ENCODE peak calls at places on chromosomes 3 and 15, in five cellular contexts. One of them, this sample, is unnamed.

GRCh38 chr3:35946121-35946856 is 307.0 kb downstream of the ARPP21 start:
- DNase-seq in uterus: no peak
- DNase-seq in transverse colon: no peak
- DNase-seq in CD8-positive, alpha-beta T cell: no peak
- DNase-seq in brain microvascular endothelial cell: no peak
- DNase-seq in this sample: peak

GRCh38 chr15:38671675-38672141 is 107.1 kb upstream of the RASGRP1 start:
- DNase-seq in uterus: no peak
- DNase-seq in transverse colon: no peak
- DNase-seq in CD8-positive, alpha-beta T cell: peak
- DNase-seq in brain microvascular endothelial cell: no peak
- DNase-seq in this sample: no peak

GRCh38 chr3:39278616-39278935 is 1.3 kb downstream of the CX3CR1 start:
- DNase-seq in uterus: no peak
- DNase-seq in transverse colon: no peak
- DNase-seq in CD8-positive, alpha-beta T cell: no peak
- DNase-seq in brain microvascular endothelial cell: no peak
- DNase-seq in this sample: no peak

GRCh38 chr3:123385499-123385898 is 63.4 kb downstream of the ADCY5 start:
- DNase-seq in uterus: no peak
- DNase-seq in transverse colon: no peak
- DNase-seq in CD8-positive, alpha-beta T cell: no peak
- DNase-seq in brain microvascular endothelial cell: no peak
- DNase-seq in this sample: no peak

GRCh38 chr15:84822774-84823579 is 5.8 kb downstream of the ALPK3 start:
- DNase-seq in uterus: peak
- DNase-seq in transverse colon: no peak
- DNase-seq in CD8-positive, alpha-beta T cell: no peak
- DNase-seq in brain microvascular endothelial cell: no peak
- DNase-seq in this sample: no peak

GRCh38 chr3:122921791-122922651 is 105.5 kb downstream of the SEMA5B start:
- DNase-seq in uterus: no peak
- DNase-seq in transverse colon: no peak
- DNase-seq in CD8-positive, alpha-beta T cell: peak
- DNase-seq in brain microvascular endothelial cell: no peak
- DNase-seq in this sample: peak

GRCh38 chr3:119257654-119258410 is 17.2 kb upstream of the B4GALT4 start:
- DNase-seq in uterus: no peak
- DNase-seq in transverse colon: peak
- DNase-seq in CD8-positive, alpha-beta T cell: no peak
- DNase-seq in brain microvascular endothelial cell: no peak
- DNase-seq in this sample: peak

GRCh38 chr3:84108442-84108971 is 850.3 kb upstream of the CADM2 start:
- DNase-seq in uterus: no peak
- DNase-seq in transverse colon: no peak
- DNase-seq in CD8-positive, alpha-beta T cell: no peak
- DNase-seq in brain microvascular endothelial cell: peak
- DNase-seq in this sample: peak

GRCh38 chr3:110767156-110767555 is 304.5 kb upstream of the NECTIN3 start:
- DNase-seq in uterus: no peak
- DNase-seq in transverse colon: no peak
- DNase-seq in CD8-positive, alpha-beta T cell: no peak
- DNase-seq in brain microvascular endothelial cell: no peak
- DNase-seq in this sample: no peak

GRCh38 chr3:52052831-52053306 is 3.5 kb downstream of the DUSP7 start:
- DNase-seq in uterus: peak
- DNase-seq in transverse colon: peak
- DNase-seq in CD8-positive, alpha-beta T cell: peak
- DNase-seq in brain microvascular endothelial cell: peak
- DNase-seq in this sample: peak

GRCh38 chr15:70195808-70196304 is 98.1 kb upstream of the TLE3 start:
- DNase-seq in uterus: peak
- DNase-seq in transverse colon: peak
- DNase-seq in CD8-positive, alpha-beta T cell: no peak
- DNase-seq in brain microvascular endothelial cell: peak
- DNase-seq in this sample: peak

GRCh38 chr3:59432676-59433075 is 382.9 kb upstream of the CFAP20DC start:
- DNase-seq in uterus: no peak
- DNase-seq in transverse colon: no peak
- DNase-seq in CD8-positive, alpha-beta T cell: no peak
- DNase-seq in brain microvascular endothelial cell: peak
- DNase-seq in this sample: peak

GRCh38 chr3:97930018-97930417 is 42.2 kb downstream of the RIOX2 start:
- DNase-seq in uterus: no peak
- DNase-seq in transverse colon: no peak
- DNase-seq in CD8-positive, alpha-beta T cell: no peak
- DNase-seq in brain microvascular endothelial cell: no peak
- DNase-seq in this sample: no peak

GRCh38 chr3:42115223-42115622 is 24.1 kb downstream of the TRAK1 start:
- DNase-seq in uterus: no peak
- DNase-seq in transverse colon: no peak
- DNase-seq in CD8-positive, alpha-beta T cell: no peak
- DNase-seq in brain microvascular endothelial cell: no peak
- DNase-seq in this sample: no peak

GRCh38 chr3:104367000-104367399 is 999.7 kb upstream of the ALCAM start:
- DNase-seq in uterus: no peak
- DNase-seq in transverse colon: no peak
- DNase-seq in CD8-positive, alpha-beta T cell: no peak
- DNase-seq in brain microvascular endothelial cell: no peak
- DNase-seq in this sample: no peak

GRCh38 chr3:37949866-37950265 is 40.7 kb upstream of the VILL start:
- DNase-seq in uterus: no peak
- DNase-seq in transverse colon: no peak
- DNase-seq in CD8-positive, alpha-beta T cell: no peak
- DNase-seq in brain microvascular endothelial cell: peak
- DNase-seq in this sample: no peak

GRCh38 chr15:100448481-100448880 is 80.3 kb downstream of the CERS3 start:
- DNase-seq in uterus: no peak
- DNase-seq in transverse colon: no peak
- DNase-seq in CD8-positive, alpha-beta T cell: no peak
- DNase-seq in brain microvascular endothelial cell: no peak
- DNase-seq in this sample: no peak

GRCh38 chr3:50428007-50428633 is 68.8 kb upstream of the TMEM115 start:
- DNase-seq in uterus: no peak
- DNase-seq in transverse colon: no peak
- DNase-seq in CD8-positive, alpha-beta T cell: peak
- DNase-seq in brain microvascular endothelial cell: no peak
- DNase-seq in this sample: peak

GRCh38 chr3:126750760-126751129 is 46.7 kb downstream of the CHCHD6 start:
- DNase-seq in uterus: no peak
- DNase-seq in transverse colon: no peak
- DNase-seq in CD8-positive, alpha-beta T cell: peak
- DNase-seq in brain microvascular endothelial cell: no peak
- DNase-seq in this sample: no peak

GRCh38 chr15:65383991-65384390 is 6.2 kb upstream of the IGDCC3 start:
- DNase-seq in uterus: no peak
- DNase-seq in transverse colon: no peak
- DNase-seq in CD8-positive, alpha-beta T cell: no peak
- DNase-seq in brain microvascular endothelial cell: no peak
- DNase-seq in this sample: no peak

GRCh38 chr3:16059081-16059537 is 115.4 kb upstream of the GALNT15 start:
- DNase-seq in uterus: no peak
- DNase-seq in transverse colon: no peak
- DNase-seq in CD8-positive, alpha-beta T cell: no peak
- DNase-seq in brain microvascular endothelial cell: no peak
- DNase-seq in this sample: no peak

GRCh38 chr3:16060358-16060852 is 114.1 kb upstream of the GALNT15 start:
- DNase-seq in uterus: peak
- DNase-seq in transverse colon: peak
- DNase-seq in CD8-positive, alpha-beta T cell: no peak
- DNase-seq in brain microvascular endothelial cell: peak
- DNase-seq in this sample: peak

GRCh38 chr3:16058511-16058910 is 116.0 kb upstream of the GALNT15 start:
- DNase-seq in uterus: no peak
- DNase-seq in transverse colon: no peak
- DNase-seq in CD8-positive, alpha-beta T cell: no peak
- DNase-seq in brain microvascular endothelial cell: no peak
- DNase-seq in this sample: peak

GRCh38 chr3:16060945-16061344 is 113.5 kb upstream of the GALNT15 start:
- DNase-seq in uterus: peak
- DNase-seq in transverse colon: no peak
- DNase-seq in CD8-positive, alpha-beta T cell: no peak
- DNase-seq in brain microvascular endothelial cell: peak
- DNase-seq in this sample: peak

GRCh38 chr3:16059700-16060357 is 114.7 kb upstream of the GALNT15 start:
- DNase-seq in uterus: no peak
- DNase-seq in transverse colon: no peak
- DNase-seq in CD8-positive, alpha-beta T cell: no peak
- DNase-seq in brain microvascular endothelial cell: peak
- DNase-seq in this sample: no peak
- H3K4me3 ChIP-seq in uterus: no peak
- H3K4me3 ChIP-seq in transverse colon: no peak
- H3K4me3 ChIP-seq in CD8-positive, alpha-beta T cell: no peak
- H3K4me3 ChIP-seq in brain microvascular endothelial cell: no peak
- H3K4me3 ChIP-seq in this sample: no peak

GRCh38 chr3:14403636-14404395 is 1.4 kb downstream of the SLC6A6 start:
- DNase-seq in uterus: peak
- DNase-seq in transverse colon: peak
- DNase-seq in CD8-positive, alpha-beta T cell: no peak
- DNase-seq in brain microvascular endothelial cell: no peak
- DNase-seq in this sample: no peak

GRCh38 chr3:14405120-14405885 is 2.9 kb downstream of the SLC6A6 start:
- DNase-seq in uterus: peak
- DNase-seq in transverse colon: no peak
- DNase-seq in CD8-positive, alpha-beta T cell: no peak
- DNase-seq in brain microvascular endothelial cell: no peak
- DNase-seq in this sample: no peak

GRCh38 chr3:14404396-14405119 is 2.2 kb downstream of the SLC6A6 start:
- DNase-seq in uterus: no peak
- DNase-seq in transverse colon: no peak
- DNase-seq in CD8-positive, alpha-beta T cell: no peak
- DNase-seq in brain microvascular endothelial cell: no peak
- DNase-seq in this sample: no peak

GRCh38 chr3:14401692-14402303 is 608 bp upstream of the SLC6A6 start:
- DNase-seq in uterus: no peak
- DNase-seq in transverse colon: no peak
- DNase-seq in CD8-positive, alpha-beta T cell: no peak
- DNase-seq in brain microvascular endothelial cell: no peak
- DNase-seq in this sample: no peak

GRCh38 chr3:14402304-14402811 is at the start of gene SLC6A6:
- DNase-seq in uterus: peak
- DNase-seq in transverse colon: peak
- DNase-seq in CD8-positive, alpha-beta T cell: peak
- DNase-seq in brain microvascular endothelial cell: peak
- DNase-seq in this sample: peak
- TF ChIP-seq CTCF in uterus: peak
- TF ChIP-seq CTCF in transverse colon: no peak
- TF ChIP-seq CTCF in CD8-positive, alpha-beta T cell: peak
- TF ChIP-seq CTCF in brain microvascular endothelial cell: peak
- TF ChIP-seq CTCF in this sample: peak

GRCh38 chr15:96340611-96341464 is 10.3 kb downstream of the NR2F2 start:
- DNase-seq in uterus: peak
- DNase-seq in transverse colon: peak
- DNase-seq in CD8-positive, alpha-beta T cell: no peak
- DNase-seq in brain microvascular endothelial cell: peak
- DNase-seq in this sample: no peak

GRCh38 chr15:96342611-96343528 is 12.4 kb downstream of the NR2F2 start:
- DNase-seq in uterus: peak
- DNase-seq in transverse colon: no peak
- DNase-seq in CD8-positive, alpha-beta T cell: no peak
- DNase-seq in brain microvascular endothelial cell: peak
- DNase-seq in this sample: no peak

GRCh38 chr15:96343529-96344072 is 13.1 kb downstream of the NR2F2 start:
- DNase-seq in uterus: no peak
- DNase-seq in transverse colon: no peak
- DNase-seq in CD8-positive, alpha-beta T cell: no peak
- DNase-seq in brain microvascular endothelial cell: no peak
- DNase-seq in this sample: no peak

GRCh38 chr15:96341465-96342142 is 11.1 kb downstream of the NR2F2 start:
- DNase-seq in uterus: no peak
- DNase-seq in transverse colon: no peak
- DNase-seq in CD8-positive, alpha-beta T cell: no peak
- DNase-seq in brain microvascular endothelial cell: peak
- DNase-seq in this sample: no peak

GRCh38 chr15:96342143-96342466 is 11.6 kb downstream of the NR2F2 start:
- DNase-seq in uterus: no peak
- DNase-seq in transverse colon: no peak
- DNase-seq in CD8-positive, alpha-beta T cell: no peak
- DNase-seq in brain microvascular endothelial cell: no peak
- DNase-seq in this sample: no peak
- H3K4me3 ChIP-seq in uterus: peak
- H3K4me3 ChIP-seq in transverse colon: peak
- H3K4me3 ChIP-seq in CD8-positive, alpha-beta T cell: no peak
- H3K4me3 ChIP-seq in brain microvascular endothelial cell: peak
- H3K4me3 ChIP-seq in this sample: peak

GRCh38 chr3:197756704-197757103 is 7.0 kb downstream of the FYTTD1 start:
- DNase-seq in uterus: no peak
- DNase-seq in transverse colon: no peak
- DNase-seq in CD8-positive, alpha-beta T cell: no peak
- DNase-seq in brain microvascular endothelial cell: no peak
- DNase-seq in this sample: no peak
- TF ChIP-seq CTCF in uterus: no peak
- TF ChIP-seq CTCF in transverse colon: no peak
- TF ChIP-seq CTCF in CD8-positive, alpha-beta T cell: no peak
- TF ChIP-seq CTCF in brain microvascular endothelial cell: no peak
- TF ChIP-seq CTCF in this sample: no peak

GRCh38 chr3:62589078-62589477 is 215.7 kb upstream of the FEZF2 start:
- DNase-seq in uterus: no peak
- DNase-seq in transverse colon: no peak
- DNase-seq in CD8-positive, alpha-beta T cell: no peak
- DNase-seq in brain microvascular endothelial cell: no peak
- DNase-seq in this sample: no peak

GRCh38 chr3:62587169-62587568 is 213.8 kb upstream of the FEZF2 start:
- DNase-seq in uterus: no peak
- DNase-seq in transverse colon: no peak
- DNase-seq in CD8-positive, alpha-beta T cell: no peak
- DNase-seq in brain microvascular endothelial cell: peak
- DNase-seq in this sample: peak

GRCh38 chr3:62587579-62588031 is 214.3 kb upstream of the FEZF2 start:
- DNase-seq in uterus: no peak
- DNase-seq in transverse colon: no peak
- DNase-seq in CD8-positive, alpha-beta T cell: no peak
- DNase-seq in brain microvascular endothelial cell: peak
- DNase-seq in this sample: peak

GRCh38 chr3:62597481-62597880 is 224.1 kb upstream of the FEZF2 start:
- DNase-seq in uterus: no peak
- DNase-seq in transverse colon: no peak
- DNase-seq in CD8-positive, alpha-beta T cell: no peak
- DNase-seq in brain microvascular endothelial cell: no peak
- DNase-seq in this sample: no peak

GRCh38 chr3:62592408-62592807 is 219.1 kb upstream of the FEZF2 start:
- DNase-seq in uterus: no peak
- DNase-seq in transverse colon: no peak
- DNase-seq in CD8-positive, alpha-beta T cell: no peak
- DNase-seq in brain microvascular endothelial cell: no peak
- DNase-seq in this sample: no peak
- H3K4me3 ChIP-seq in uterus: no peak
- H3K4me3 ChIP-seq in transverse colon: no peak
- H3K4me3 ChIP-seq in CD8-positive, alpha-beta T cell: no peak
- H3K4me3 ChIP-seq in brain microvascular endothelial cell: no peak
- H3K4me3 ChIP-seq in this sample: no peak

DNA sequence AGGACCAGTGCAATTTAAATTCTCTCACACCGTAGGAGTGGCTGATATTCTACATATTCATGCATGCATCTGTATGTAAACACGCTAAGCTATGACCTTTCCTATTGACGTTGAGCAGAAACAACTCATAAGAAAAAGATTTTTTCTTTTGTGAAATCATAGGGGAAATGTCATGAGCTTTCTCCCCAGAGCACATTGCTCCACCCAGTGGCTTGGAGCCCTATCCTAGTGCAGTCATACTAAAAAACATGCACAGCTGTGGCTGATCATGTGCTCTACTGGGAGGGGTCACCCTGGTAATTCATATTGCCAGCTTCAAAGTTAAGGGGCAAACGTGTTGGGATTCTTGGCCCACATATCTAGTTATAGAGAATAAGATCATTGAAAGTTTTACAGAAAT is 1.8 kb upstream of the MESD start:
- DNase-seq in uterus: peak
- DNase-seq in transverse colon: peak
- DNase-seq in CD8-positive, alpha-beta T cell: no peak
- DNase-seq in brain microvascular endothelial cell: no peak
- DNase-seq in this sample: peak
- TF ChIP-seq CTCF in uterus: no peak
- TF ChIP-seq CTCF in transverse colon: no peak
- TF ChIP-seq CTCF in CD8-positive, alpha-beta T cell: no peak
- TF ChIP-seq CTCF in brain microvascular endothelial cell: no peak
- TF ChIP-seq CTCF in this sample: peak

This sample was measured in epithelial cell of esophagus.